ENCODE peak calls at places on chromosomes 16 and 17, in six cellular contexts. X is WTC11, T is A549, W is SK-N-SH, I is K562, S is H1. G is an unnamed sample.
A peak's percentile ranks its signal among the peaks of the same experiment; 100 is the strongest.

GRCh38 chr17:77456271-77456950 is 315.6 kb downstream of the SEC14L1 start:
- DNase-seq in W (no peak), X (no peak), T (no peak), S (no peak), I (no peak), G (no peak)

GRCh38 chr16:20763461-20764232 is at the start of gene ACSM3:
- DNase-seq in T (peak; percentile 92), I (peak; percentile 90), S (peak; percentile 13), W (peak; percentile 13), X (peak; percentile 39), G (peak; percentile 65)

GRCh38 chr16:22098538-22099255 is 6.4 kb downstream of the VWA3A start:
- DNase-seq in S (no peak), I (peak; percentile 47), T (peak; percentile 66), W (peak; percentile 71), X (no peak), G (peak; percentile 67)

GRCh38 chr17:2608350-2608913 is 15.0 kb downstream of the PAFAH1B1 start:
- DNase-seq in X (no peak), W (no peak), I (no peak), T (no peak), S (no peak), G (no peak)

GRCh38 chr16:17225551-17225950 is 245.2 kb downstream of the XYLT1 start:
- DNase-seq in X (no peak), S (no peak), W (no peak), T (no peak), I (no peak), G (no peak)

GRCh38 chr17:60618854-60619253 is 18.9 kb downstream of the PPM1D start:
- DNase-seq in T (no peak), W (no peak), S (no peak), I (no peak), X (no peak), G (no peak)

GRCh38 chr16:83701494-83701893 is 106.3 kb upstream of the HSBP1 start:
- DNase-seq in W (no peak), T (peak; percentile 29), I (peak; percentile 52), X (peak; percentile 86), S (no peak), G (peak; percentile 68)

GRCh38 chr16:30053376-30054015 is 12.1 kb upstream of the ALDOA start:
- DNase-seq in W (no peak), X (no peak), S (no peak), T (no peak), I (no peak), G (peak; percentile 42)

GRCh38 chr16:85422124-85422373 is 191.1 kb upstream of the GSE1 start:
- DNase-seq in S (no peak), W (no peak), T (no peak), X (peak; percentile 22), I (no peak), G (no peak)

GRCh38 chr16:31873556-31874353 is at the start of gene ZNF267:
- DNase-seq in S (peak; percentile 63), I (peak; percentile 98), X (peak; percentile 92), W (peak; percentile 93), T (peak; percentile 88), G (peak; percentile 93)

GRCh38 chr16:67538666-67539101 is 10.1 kb downstream of the RIPOR1 start:
- DNase-seq in I (no peak), S (no peak), W (peak; percentile 38), T (no peak), X (peak; percentile 29), G (no peak)

GRCh38 chr16:86590501-86591144 is 12.3 kb downstream of the FOXL1 start:
- DNase-seq in X (no peak), I (no peak), W (no peak), S (no peak), T (peak; percentile 84), G (no peak)

GRCh38 chr17:11557727-11558452 is 40.4 kb upstream of the DNAH9 start:
- DNase-seq in T (no peak), S (no peak), X (no peak), W (no peak), I (no peak), G (no peak)

GRCh38 chr16:10937068-10937859 is 5.0 kb downstream of the DEXI start:
- DNase-seq in S (no peak), I (no peak), X (no peak), W (no peak), T (no peak), G (no peak)

GRCh38 chr16:65509172-65509571 is 387.3 kb upstream of the CDH11 start:
- DNase-seq in X (no peak), S (no peak), I (no peak), T (no peak), W (no peak), G (no peak)

GRCh38 chr17:42843358-42843934 is 934 bp upstream of the AOC2 start:
- DNase-seq in S (no peak), X (peak; percentile 46), T (peak; percentile 82), I (peak; percentile 61), W (peak; percentile 80), G (peak; percentile 59)

GRCh38 chr17:73586921-73587680 is 57.1 kb downstream of the SDK2 start:
- DNase-seq in T (peak; percentile 21), W (peak; percentile 90), S (no peak), I (peak; percentile 50), X (no peak), G (peak; percentile 35)

GRCh38 chr16:89201467-89202377 is 1.4 kb upstream of the SLC22A31 start:
- DNase-seq in X (peak; percentile 93), I (peak; percentile 99), S (peak; percentile 53), T (peak; percentile 87), W (peak; percentile 98), G (peak; percentile 86)

GRCh38 chr17:7408863-7409262 is 1.2 kb downstream of the NLGN2 start:
- DNase-seq in W (no peak), X (no peak), T (no peak), I (no peak), S (no peak), G (no peak)

GRCh38 chr17:82922646-82923045 is 82.8 kb upstream of the ZNF750 start:
- DNase-seq in X (no peak), S (no peak), I (no peak), W (no peak), T (no peak), G (no peak)

GRCh38 chr17:29593546-29594440 is 861 bp downstream of the ANKRD13B start:
- DNase-seq in T (peak; percentile 57), S (no peak), I (peak; percentile 50), X (peak; percentile 79), W (no peak), G (peak; percentile 66)

GRCh38 chr16:1964046-1964505 is 550 bp downstream of the RPS2 start:
- DNase-seq in S (no peak), X (no peak), I (peak; percentile 43), W (no peak), T (peak; percentile 30), G (no peak)

GRCh38 chr17:19573075-19573474 is 39.4 kb downstream of the SLC47A1 start:
- DNase-seq in W (no peak), X (no peak), T (no peak), S (no peak), I (no peak), G (peak; percentile 91)
- TF ChIP-seq MAX in W (no peak), X (no peak), T (no peak), S (no peak), I (no peak), G (no peak)

GRCh38 chr17:41549596-41550039 is 21.5 kb upstream of the KRT19 start:
- DNase-seq in T (no peak), W (no peak), X (no peak), I (peak; percentile 45), S (no peak), G (no peak)

GRCh38 chr17:41547378-41547841 is 19.3 kb upstream of the KRT19 start:
- DNase-seq in T (no peak), X (no peak), W (no peak), I (no peak), S (no peak), G (no peak)

GRCh38 chr17:41548844-41549595 is 20.9 kb upstream of the KRT19 start:
- DNase-seq in X (peak; percentile 91), I (peak; percentile 91), W (peak; percentile 92), S (peak; percentile 80), T (peak; percentile 94), G (peak; percentile 85)

GRCh38 chr17:41546819-41547218 is 18.7 kb upstream of the KRT19 start:
- DNase-seq in S (no peak), I (no peak), T (no peak), W (no peak), X (no peak), G (no peak)

GRCh38 chr17:41547921-41548843 is 20.1 kb upstream of the KRT19 start:
- DNase-seq in X (peak; percentile 23), S (no peak), T (peak; percentile 95), W (peak; percentile 67), I (peak; percentile 49), G (peak; percentile 95)
- TF ChIP-seq MAX in X (no peak), S (no peak), T (peak; percentile 93), W (peak; percentile 95), I (peak; percentile 14), G (peak; percentile 16)

GRCh38 chr17:50944054-50944901 is 78.1 kb upstream of the TOB1 start:
- DNase-seq in I (peak; percentile 96), T (peak; percentile 97), W (peak; percentile 92), S (no peak), X (peak; percentile 65), G (peak; percentile 93)
- TF ChIP-seq MAX in I (peak; percentile 59), T (peak; percentile 83), W (no peak), S (no peak), X (no peak), G (peak; percentile 45)

GRCh38 chr17:58913971-58914769 is 158.5 kb downstream of the PPM1E start:
- DNase-seq in I (no peak), W (no peak), S (no peak), T (peak; percentile 34), X (no peak), G (no peak)
- TF ChIP-seq MAX in I (no peak), W (no peak), S (no peak), T (no peak), X (no peak), G (no peak)

GRCh38 chr17:63961355-63962207 is 11.1 kb downstream of the SCN4A start:
- DNase-seq in W (peak; percentile 79), S (peak; percentile 100), T (peak; percentile 90), I (peak; percentile 98), X (peak; percentile 100), G (peak; percentile 60)
- TF ChIP-seq MAX in W (no peak), S (peak; percentile 28), T (no peak), I (no peak), X (peak; percentile 21), G (no peak)

GRCh38 chr17:17774009-17774881 is 62.5 kb downstream of the SREBF1 start:
- DNase-seq in T (peak; percentile 74), W (no peak), X (no peak), S (no peak), I (no peak), G (no peak)
- TF ChIP-seq MAX in T (no peak), W (no peak), X (no peak), S (no peak), I (no peak), G (no peak)

DNA sequence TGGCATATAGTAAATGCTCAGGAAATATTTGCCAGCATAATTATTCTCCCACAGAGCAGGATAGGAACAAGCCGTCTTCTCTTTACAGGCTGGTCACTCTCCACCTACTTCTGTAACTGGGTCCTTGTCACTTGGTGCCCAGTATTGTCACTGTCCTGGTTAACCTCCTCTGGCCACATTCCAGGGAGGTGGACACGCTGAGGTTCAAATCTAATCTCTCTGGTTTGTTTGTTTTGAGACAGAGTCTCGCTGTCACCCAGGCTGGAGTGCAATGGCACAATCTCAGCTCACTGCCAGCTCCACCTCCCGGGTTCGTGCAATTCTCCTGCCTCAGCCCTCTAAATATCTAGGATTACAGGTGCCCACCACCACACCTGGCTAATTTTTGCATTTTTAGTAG is 15.6 kb downstream of the SBK1 start:
- DNase-seq in S (no peak), W (no peak), I (no peak), T (no peak), X (no peak), G (no peak)
- TF ChIP-seq MAX in S (no peak), W (no peak), I (no peak), T (no peak), X (no peak), G (no peak)

G was measured in NB4.